ENCODE peak calls at places on chromosome 11, in ten cellular contexts. A is IMR-90, N is LoVo, Z is G401, R is activated T-cell treated with anti-CD3 and anti-CD28 coated beads for 24 hours, P is Calu3, B is T-helper 1 cell, Y is M059J, W is breast epithelium, D is OCI-LY7. J is an unnamed sample.

GRCh38 chr11:47494996-47495855 is 46.3 kb upstream of the RAPSN start:
- DNase-seq in A (peak), N (no peak), Z (no peak), R (no peak), P (no peak), B (no peak), Y (no peak), W (no peak), D (no peak), J (no peak)

GRCh38 chr11:15499684-15500083 is 385.0 kb downstream of the INSC start:
- DNase-seq in A (no peak), N (no peak), Z (no peak), R (no peak), P (no peak), B (no peak), Y (no peak), W (no peak), D (no peak), J (no peak)

GRCh38 chr11:2399488-2400068 is 972 bp upstream of the TSSC4 start:
- DNase-seq in A (no peak), N (peak), Z (peak), R (no peak), P (peak), B (no peak), Y (no peak), W (no peak), D (no peak), J (no peak)

GRCh38 chr11:77523712-77524111 is 49.8 kb upstream of the PAK1 start:
- DNase-seq in A (no peak), N (no peak), Z (no peak), R (no peak), P (no peak), B (no peak), Y (no peak), W (no peak), D (no peak), J (no peak)

GRCh38 chr11:65471410-65471762 is 27.5 kb upstream of the MALAT1 start:
- DNase-seq in A (peak), N (no peak), Z (peak), R (no peak), P (peak), B (no peak), Y (peak), W (no peak), D (peak), J (peak)

GRCh38 chr11:18046116-18046777 is at the start of gene TPH1:
- DNase-seq in A (peak), N (peak), Z (no peak), R (no peak), P (peak), B (no peak), Y (peak), W (no peak), D (no peak), J (no peak)

GRCh38 chr11:71420455-71421241 is 27.5 kb downstream of the DHCR7 start:
- DNase-seq in A (peak), N (peak), Z (peak), R (no peak), P (peak), B (no peak), Y (peak), W (no peak), D (peak), J (peak)

GRCh38 chr11:119666061-119666460 is 62.9 kb downstream of the NECTIN1 start:
- DNase-seq in A (no peak), N (no peak), Z (peak), R (no peak), P (no peak), B (no peak), Y (no peak), W (no peak), D (no peak), J (no peak)

GRCh38 chr11:124872741-124873140 is 7.5 kb downstream of the ROBO3 start:
- DNase-seq in A (no peak), N (no peak), Z (no peak), R (no peak), P (no peak), B (no peak), Y (no peak), W (no peak), D (no peak), J (no peak)

GRCh38 chr11:11293798-11294611 is 59.0 kb downstream of the CSNK2A3 start:
- DNase-seq in A (no peak), N (no peak), Z (no peak), R (no peak), P (no peak), B (no peak), Y (no peak), W (no peak), D (no peak), J (no peak)

GRCh38 chr11:45543808-45544422 is 121.5 kb downstream of the CHST1 start:
- DNase-seq in A (peak), N (no peak), Z (no peak), R (no peak), P (peak), B (no peak), Y (peak), W (no peak), D (peak), J (no peak)

GRCh38 chr11:94652735-94653284 is 85.6 kb downstream of the PIWIL4 start:
- DNase-seq in A (no peak), N (no peak), Z (no peak), R (no peak), P (no peak), B (no peak), Y (no peak), W (no peak), D (no peak), J (no peak)

GRCh38 chr11:118608268-118609214 is 1.1 kb downstream of the PHLDB1 start:
- DNase-seq in A (peak), N (peak), Z (peak), R (peak), P (peak), B (peak), Y (peak), W (no peak), D (no peak), J (no peak)

GRCh38 chr11:102368472-102368871 is 21.5 kb downstream of the BIRC2 start:
- DNase-seq in A (no peak), N (no peak), Z (no peak), R (no peak), P (no peak), B (no peak), Y (no peak), W (no peak), D (no peak), J (no peak)

GRCh38 chr11:123194308-123195181 is 503 bp downstream of the CLMP start:
- DNase-seq in A (peak), N (no peak), Z (no peak), R (no peak), P (peak), B (no peak), Y (peak), W (no peak), D (no peak), J (no peak)

GRCh38 chr11:12359761-12360160 is 17.6 kb upstream of the PARVA start:
- DNase-seq in A (peak), N (no peak), Z (no peak), R (no peak), P (no peak), B (no peak), Y (no peak), W (no peak), D (no peak), J (no peak)

GRCh38 chr11:8905528-8906165 is 5.3 kb upstream of the AKIP1 start:
- DNase-seq in A (peak), N (no peak), Z (no peak), R (no peak), P (no peak), B (no peak), Y (peak), W (no peak), D (no peak), J (no peak)

GRCh38 chr11:118877487-118878173 is 6.1 kb upstream of the CXCR5 start:
- DNase-seq in A (no peak), N (no peak), Z (no peak), R (no peak), P (no peak), B (no peak), Y (no peak), W (no peak), D (no peak), J (no peak)

GRCh38 chr11:118596226-118596625 is 11.2 kb upstream of the PHLDB1 start:
- DNase-seq in A (no peak), N (no peak), Z (no peak), R (no peak), P (no peak), B (no peak), Y (no peak), W (no peak), D (no peak), J (no peak)

GRCh38 chr11:129738242-129738641 is 77.4 kb upstream of the TMEM45B start:
- DNase-seq in A (no peak), N (no peak), Z (no peak), R (no peak), P (no peak), B (no peak), Y (no peak), W (no peak), D (no peak), J (no peak)

GRCh38 chr11:121393855-121394254 is 58.3 kb upstream of the SORL1 start:
- DNase-seq in A (no peak), N (no peak), Z (no peak), R (no peak), P (no peak), B (no peak), Y (no peak), W (no peak), D (no peak), J (peak)

GRCh38 chr11:86918943-86919342 is 36.3 kb downstream of the FZD4 start:
- DNase-seq in A (no peak), N (no peak), Z (no peak), R (no peak), P (no peak), B (no peak), Y (peak), W (no peak), D (no peak), J (no peak)

GRCh38 chr11:95459268-95460040 is 228.5 kb upstream of the SESN3 start:
- DNase-seq in A (no peak), N (no peak), Z (no peak), R (no peak), P (no peak), B (no peak), Y (peak), W (no peak), D (no peak), J (no peak)

GRCh38 chr11:78444726-78445125 is 27.1 kb upstream of the GAB2 start:
- DNase-seq in A (no peak), N (no peak), Z (no peak), R (no peak), P (no peak), B (no peak), Y (no peak), W (no peak), D (no peak), J (no peak)

GRCh38 chr11:44979536-44980399 is 29.1 kb upstream of the TP53I11 start:
- DNase-seq in A (no peak), N (peak), Z (peak), R (no peak), P (peak), B (no peak), Y (peak), W (peak), D (no peak), J (no peak)